ENCODE peak calls at places on chromosomes 13 and 19, in nine cellular contexts. L, K, D, Q, O, H, S, W and X are unnamed samples.

GRCh38 chr13:87671824-87672603 is 843 bp downstream of the SLITRK5 start:
- DNase-seq in W (peak; percentile 53), D (no peak), L (no peak), K (no peak), Q (peak; percentile 12), O (no peak), S (no peak), H (peak; percentile 10), X (no peak)

GRCh38 chr13:114032121-114032799 is 58.4 kb upstream of the C13orf46 start:
- DNase-seq in S (no peak), O (no peak), D (no peak), L (no peak), K (no peak), W (no peak), Q (peak; percentile 77), H (peak; percentile 48), X (no peak)

GRCh38 chr19:3785464-3785937 is 680 bp downstream of the MATK start:
- DNase-seq in O (no peak), L (no peak), S (no peak), H (no peak), Q (no peak), D (no peak), K (no peak), W (no peak), X (no peak)

GRCh38 chr13:113637262-113638160 is 20.5 kb downstream of the ATP4B start:
- DNase-seq in S (no peak), D (peak; percentile 48), L (peak; percentile 31), O (no peak), W (no peak), Q (no peak), K (no peak), H (peak; percentile 1), X (no peak)

GRCh38 chr13:85528578-85529215 is 270.5 kb downstream of the SLITRK6 start:
- DNase-seq in L (no peak), H (no peak), D (no peak), S (no peak), K (no peak), W (no peak), Q (peak; percentile 81), O (no peak), X (no peak)

GRCh38 chr13:107585466-107585865 is 629.9 kb downstream of the LIG4 start:
- DNase-seq in L (no peak), H (peak; percentile 16), O (no peak), S (no peak), K (no peak), Q (peak; percentile 44), W (no peak), D (no peak), X (no peak)

GRCh38 chr19:54209748-54210494 is 9.3 kb downstream of the RPS9 start:
- DNase-seq in Q (peak; percentile 99), H (peak; percentile 99), S (peak; percentile 52), D (peak; percentile 91), O (peak; percentile 90), K (peak; percentile 97), L (peak; percentile 76), W (no peak), X (peak; percentile 94)

GRCh38 chr19:34409189-34410164 is 5.3 kb downstream of the PDCD2L start:
- DNase-seq in H (no peak), O (no peak), Q (no peak), K (no peak), L (no peak), S (no peak), W (no peak), D (no peak), X (no peak)

GRCh38 chr19:51994048-51994644 is 7.5 kb upstream of the ZNF350 start:
- DNase-seq in S (no peak), K (no peak), L (no peak), D (no peak), H (no peak), W (no peak), O (no peak), Q (peak; percentile 10), X (no peak)

DNA sequence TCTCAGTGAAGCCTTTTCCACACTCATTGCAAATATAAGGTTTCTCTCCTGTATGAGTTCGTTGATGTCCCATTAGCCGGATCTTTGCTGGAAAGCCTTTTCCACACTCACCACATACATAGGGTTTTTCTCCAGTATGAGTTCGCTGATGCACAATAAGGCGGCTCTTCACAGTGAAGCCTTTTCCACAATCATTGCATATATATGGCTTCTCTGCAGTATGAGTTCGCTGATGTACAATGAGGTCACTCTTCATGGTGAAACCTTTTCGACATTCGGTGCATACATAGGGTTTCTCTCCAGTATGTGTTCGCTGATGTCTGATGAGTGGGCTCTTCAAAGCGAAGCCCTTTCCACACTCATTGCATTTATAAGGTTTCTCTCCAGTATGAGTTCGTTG is 6.8 kb upstream of the ZNF350 start:
- DNase-seq in L (no peak), W (no peak), Q (no peak), D (no peak), H (no peak), S (no peak), K (no peak), O (no peak), X (no peak)
- H3K9me3 ChIP-seq in L (peaks cover 78% of the 10 kb centered on the region), W (peaks cover 63% of the 10 kb centered on the region), Q (peaks cover 4% of the 10 kb centered on the region), D (peaks cover 99% of the 10 kb centered on the region), H (no peaks in the 10 kb centered on the region), S (peaks cover 13% of the 10 kb centered on the region), K (peaks cover 45% of the 10 kb centered on the region), O (peaks cover 94% of the 10 kb centered on the region), X (peaks cover 97% of the 10 kb centered on the region)

GRCh38 chr19:21482863-21483276 is 22.5 kb upstream of the ZNF429 start:
- DNase-seq in L (peak; percentile 64), S (peak; percentile 55), H (peak; percentile 69), O (peak; percentile 49), D (peak; percentile 88), W (peak; percentile 81), K (peak; percentile 59), Q (peak; percentile 48), X (peak; percentile 60)
- TF ChIP-seq CTCF in L (peak; percentile 81), S (peak; percentile 47), H (peak; percentile 85), O (peak; percentile 63), D (peak; percentile 89), W (peak; percentile 97), K (peak; percentile 70), Q (peak; percentile 44), X (peak; percentile 56)

DNA sequence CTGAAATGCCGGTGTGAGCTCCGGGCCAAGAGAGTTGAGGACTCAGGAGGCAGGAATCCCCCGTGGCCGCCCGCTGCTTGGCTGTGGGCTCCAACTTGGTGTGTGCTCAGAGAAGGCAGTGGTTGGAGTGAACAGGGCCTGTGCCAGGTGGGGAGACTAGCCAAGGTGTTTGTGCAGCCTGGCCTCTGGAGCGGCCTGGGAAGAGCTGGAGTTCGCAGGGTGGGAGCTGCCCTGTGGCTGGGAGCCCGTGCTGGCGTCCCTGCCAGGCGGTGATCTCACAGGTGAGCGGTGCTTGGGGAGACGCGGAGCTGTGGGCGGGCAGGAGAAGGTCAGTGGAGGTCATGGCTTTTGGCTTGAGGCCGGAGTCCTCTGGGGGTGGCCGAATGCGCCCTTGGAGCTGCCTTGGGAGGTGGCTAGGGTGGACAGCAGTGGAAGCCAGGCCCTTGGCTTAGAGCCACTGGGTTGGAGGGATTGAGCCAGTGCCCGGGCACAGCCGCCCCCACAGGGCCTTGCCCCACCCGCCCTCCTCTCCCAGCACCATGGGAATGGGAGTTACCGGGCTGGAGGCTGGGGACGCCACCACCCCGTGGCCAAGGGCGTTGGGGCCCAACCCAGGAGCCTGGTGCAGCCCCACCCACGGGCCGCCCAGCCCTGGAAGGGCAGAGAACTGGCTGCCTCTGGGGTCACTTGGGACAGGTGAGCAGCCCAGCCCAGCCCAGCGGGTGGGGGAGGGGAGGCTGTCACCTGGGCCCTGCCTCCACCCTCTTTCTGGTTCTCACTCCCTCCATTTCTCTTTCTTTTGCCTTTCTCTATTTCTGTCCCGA is 7.1 kb upstream of the CIRBP start:
- DNase-seq in W (no peak), D (peak; percentile 94), Q (no peak), L (peak; percentile 84), H (peak; percentile 99), S (no peak), O (peak; percentile 77), K (peak; percentile 89), X (no peak)
- H3K27ac ChIP-seq in W (no peak overlapping the region), D (peak overlapping the region; percentile 99), Q (peak overlapping the region; percentile 95), L (peak overlapping the region; percentile 97), H (peak overlapping the region; percentile 98), S (peak overlapping the region; percentile 52), O (peak overlapping the region; percentile 85), K (peak overlapping the region; percentile 82), X (peak overlapping the region; percentile 97)

DNA sequence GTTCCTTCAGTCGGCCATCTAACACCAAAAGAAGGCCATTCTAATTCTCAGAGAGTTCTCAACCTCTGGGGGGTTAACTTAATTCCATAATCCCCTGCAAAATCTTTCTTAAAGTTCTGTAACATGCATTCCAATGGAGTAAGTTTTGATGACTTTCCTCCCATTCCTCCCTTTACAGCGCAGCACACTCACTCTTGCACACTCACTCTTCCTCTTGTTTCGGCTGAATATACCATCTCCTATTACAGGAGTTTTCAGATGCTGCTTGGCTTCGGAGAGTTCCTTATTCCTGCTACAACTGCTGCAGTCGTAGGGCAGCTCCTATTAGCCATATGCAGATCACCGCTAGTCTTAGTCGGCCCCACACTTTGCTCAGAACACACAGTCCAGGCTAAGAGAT is 53.6 kb downstream of the OR10H4 start:
- DNase-seq in K (no peak), S (no peak), W (no peak), Q (peak; percentile 30), D (no peak), H (no peak), O (no peak), L (no peak), X (peak; percentile 32)
- H3K9me3 ChIP-seq in K (no peaks in the 10 kb centered on the region), S (no peaks in the 10 kb centered on the region), W (peaks cover 84% of the 10 kb centered on the region), Q (no peaks in the 10 kb centered on the region), D (no peaks in the 10 kb centered on the region), H (no peaks in the 10 kb centered on the region), O (no peaks in the 10 kb centered on the region), L (no peaks in the 10 kb centered on the region), X (no peaks in the 10 kb centered on the region)

DNA sequence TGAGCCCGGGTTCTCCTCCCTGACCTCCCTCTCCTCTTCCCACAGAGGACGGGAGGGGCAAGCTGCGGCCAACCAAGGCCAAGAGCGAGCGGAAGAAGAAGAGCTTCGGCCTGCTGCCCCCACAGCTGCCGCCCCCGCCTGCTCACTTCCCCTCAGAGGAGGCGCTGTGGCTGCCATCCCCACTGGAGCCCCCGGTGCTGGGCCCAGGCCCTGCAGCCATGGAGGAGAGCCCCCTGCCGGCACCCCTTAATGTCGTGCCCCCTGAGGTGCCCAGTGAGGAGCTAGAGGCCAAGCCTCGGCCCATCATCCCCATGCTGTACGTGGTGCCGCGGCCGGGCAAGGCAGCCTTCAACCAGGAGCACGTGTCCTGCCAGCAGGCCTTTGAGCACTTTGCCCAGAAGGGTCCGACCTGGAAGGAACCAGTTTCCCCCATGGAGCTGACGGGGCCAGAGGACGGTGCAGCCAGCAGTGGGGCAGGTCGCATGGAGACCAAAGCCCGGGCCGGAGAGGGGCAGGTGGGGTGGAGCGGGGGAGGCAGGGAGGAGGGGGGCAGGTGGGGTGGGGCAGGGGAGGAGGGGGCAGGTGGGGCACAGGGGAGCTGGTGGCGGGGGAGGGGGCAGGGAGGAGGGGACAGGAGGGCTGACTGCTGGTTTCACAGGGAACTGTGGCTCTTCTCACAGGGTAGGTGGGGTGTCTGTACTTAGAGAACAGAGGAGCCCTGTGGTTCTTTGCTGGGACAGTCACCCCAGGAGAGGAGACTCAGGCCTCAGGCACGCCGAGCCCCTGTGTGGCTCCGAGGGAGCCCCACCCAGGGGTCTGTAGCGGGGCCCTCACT is 162.3 kb downstream of the KDM4B start:
- DNase-seq in Q (no peak), O (no peak), W (no peak), S (no peak), K (no peak), H (no peak), L (no peak), D (no peak), X (no peak)
- TF ChIP-seq CTCF in Q (no peak), O (no peak), W (peak; percentile 30), S (no peak), K (no peak), H (no peak), L (no peak), D (no peak), X (no peak)